ENCODE peak calls at places on chromosomes 16 and 17, in seven cellular contexts. S is C1 segment of cervical spinal cord; O is stimulated activated CD4-positive, alpha-beta T cell treated with anti-CD3 and anti-CD28 coated beads, Interleukin-2, amount 100 ng/mL, for 24 hours; L is T follicular helper cell; P is T-helper 1 cell; V is ELR; W is HTR-8/SVneo. X is an unnamed sample.

GRCh38 chr17:11272191-11272590 is 31.2 kb downstream of the SHISA6 start:
- DNase-seq in L (no peak), P (no peak), V (no peak), W (no peak), S (no peak), O (no peak), X (no peak)

GRCh38 chr16:64478258-64478906 is 643.5 kb downstream of the CDH11 start:
- DNase-seq in P (no peak), V (no peak), O (no peak), W (no peak), S (no peak), L (no peak), X (no peak)

GRCh38 chr16:89921699-89922476 is 1.3 kb upstream of the TUBB3 start:
- DNase-seq in V (peak), S (peak), P (no peak), L (no peak), O (no peak), W (peak), X (no peak)

GRCh38 chr17:71516149-71516548 is 604.7 kb upstream of the SOX9 start:
- DNase-seq in S (no peak), L (no peak), V (no peak), O (no peak), W (no peak), P (no peak), X (no peak)

GRCh38 chr17:78172284-78173024 is 4.1 kb downstream of the SYNGR2 start:
- DNase-seq in S (peak), P (no peak), W (no peak), V (peak), O (no peak), L (no peak), X (no peak)

GRCh38 chr17:32445497-32445896 is 1.2 kb downstream of the PSMD11 start:
- DNase-seq in L (no peak), V (no peak), W (no peak), O (no peak), S (no peak), P (no peak), X (no peak)

GRCh38 chr16:82440336-82440735 is 186.4 kb upstream of the CDH13 start:
- DNase-seq in W (no peak), P (no peak), L (no peak), O (no peak), S (no peak), V (no peak), X (no peak)

GRCh38 chr16:48075398-48075797 is 80.4 kb downstream of the ABCC12 start:
- DNase-seq in S (no peak), P (no peak), V (no peak), W (no peak), O (no peak), L (no peak), X (no peak)

GRCh38 chr16:70160388-70160787 is 13.2 kb upstream of the CLEC18C start:
- DNase-seq in S (no peak), P (no peak), V (no peak), O (no peak), W (peak), L (no peak), X (no peak)

GRCh38 chr17:2084766-2085647 is 30.1 kb downstream of the HIC1 start:
- DNase-seq in S (no peak), V (peak), L (no peak), W (no peak), O (no peak), P (no peak), X (no peak)

GRCh38 chr16:2147981-2148671 is at the start of gene RAB26:
- DNase-seq in W (peak), S (peak), O (peak), P (peak), V (peak), L (peak), X (peak)

GRCh38 chr16:65662236-65662635 is 540.4 kb upstream of the CDH11 start:
- DNase-seq in S (no peak), W (no peak), P (no peak), V (no peak), O (no peak), L (no peak), X (no peak)

GRCh38 chr17:44081681-44082080 is 11.1 kb downstream of the G6PC3 start:
- DNase-seq in S (no peak), V (peak), L (no peak), W (no peak), O (no peak), P (no peak), X (no peak)

GRCh38 chr16:29700253-29700987 is 21.4 kb downstream of the QPRT start:
- DNase-seq in O (peak), S (peak), W (peak), V (peak), L (peak), P (peak), X (peak)

GRCh38 chr16:10738231-10739077 is 5.2 kb upstream of the NUBP1 start:
- DNase-seq in W (peak), L (no peak), O (peak), V (peak), P (no peak), S (peak), X (no peak)

GRCh38 chr17:54945671-54946070 is 22.8 kb downstream of the COX11 start:
- DNase-seq in P (no peak), O (no peak), V (no peak), S (no peak), W (no peak), L (no peak), X (no peak)

GRCh38 chr16:10967981-10968380 is 23.6 kb downstream of the CLEC16A start:
- DNase-seq in W (no peak), L (no peak), S (no peak), P (no peak), V (no peak), O (no peak), X (no peak)

GRCh38 chr17:63476494-63476856 is 386 bp upstream of the ACE start:
- DNase-seq in W (no peak), V (peak), P (no peak), S (no peak), L (no peak), O (peak), X (no peak)

GRCh38 chr17:4004517-4005295 is 40.5 kb upstream of the ATP2A3 start:
- DNase-seq in P (peak), V (peak), O (peak), S (peak), W (peak), L (peak), X (peak)

GRCh38 chr16:14608111-14608566 is 21.9 kb downstream of the PARN start:
- DNase-seq in O (no peak), V (no peak), P (no peak), S (no peak), W (no peak), L (no peak), X (no peak)